ENCODE peak calls at places on chromosomes 13 and 19, in ten cellular contexts. W is activated effector memory CD4-positive, alpha-beta T cell treated with Interleukin-2 at 50 U/mL for 16 hours; U is PC-3; X is retinal pigment epithelial cell; Y is activated CD8-positive, alpha-beta memory T cell treated with anti-CD3 and anti-CD28 coated beads for 48 hours; Z is AG10803; M is iris pigment epithelial cell; E is C1 segment of cervical spinal cord; N is kidney glomerular epithelial cell; V is CD8-positive, alpha-beta memory T cell. Q is an unnamed sample.

GRCh38 chr19:33767898-33768413 is 28.7 kb upstream of the KCTD15 start:
- DNase-seq in W (no peak), E (no peak), V (no peak), Z (no peak), N (no peak), Y (no peak), X (no peak), M (peak), U (peak), Q (no peak)

GRCh38 chr13:50651916-50652315 is 191.6 kb downstream of the DLEU7 start:
- DNase-seq in Y (no peak), W (no peak), U (no peak), N (no peak), E (no peak), Z (no peak), V (no peak), M (no peak), X (no peak), Q (no peak)

GRCh38 chr19:14383556-14383897 is 2.3 kb downstream of the ADGRE5 start:
- DNase-seq in W (no peak), U (peak), V (no peak), X (no peak), E (no peak), Z (peak), M (no peak), Y (no peak), N (no peak), Q (no peak)

GRCh38 chr13:109762791-109763190 is 23.6 kb downstream of the IRS2 start:
- DNase-seq in E (no peak), X (no peak), U (no peak), N (no peak), Z (no peak), Y (no peak), W (no peak), M (no peak), V (no peak), Q (no peak)

GRCh38 chr13:83880275-83881027 is 1.8 kb downstream of the SLITRK1 start:
- DNase-seq in Z (no peak), M (no peak), W (no peak), X (no peak), E (no peak), Y (no peak), U (no peak), V (no peak), N (no peak), Q (peak)

GRCh38 chr19:51901860-51902259 is 3.0 kb downstream of the ZNF649 start:
- DNase-seq in U (no peak), W (no peak), V (no peak), M (peak), N (no peak), X (no peak), E (no peak), Y (no peak), Z (no peak), Q (no peak)

GRCh38 chr13:99556867-99557443 is 55.7 kb downstream of the TM9SF2 start:
- DNase-seq in E (no peak), W (no peak), N (no peak), Z (no peak), Y (no peak), U (no peak), V (no peak), M (no peak), X (no peak), Q (no peak)

GRCh38 chr19:19946226-19946625 is 45.5 kb downstream of the ZNF93 start:
- DNase-seq in X (no peak), W (no peak), N (no peak), M (no peak), U (no peak), Y (no peak), Z (no peak), E (no peak), V (no peak), Q (no peak)

GRCh38 chr13:109789262-109789661 is 2.9 kb upstream of the IRS2 start:
- DNase-seq in N (no peak), E (no peak), M (no peak), Y (no peak), Z (no peak), V (no peak), U (no peak), X (no peak), W (no peak), Q (no peak)

GRCh38 chr19:49318296-49318695 is 6.7 kb downstream of the SLC6A16 start:
- DNase-seq in Y (no peak), Z (no peak), M (no peak), V (no peak), X (no peak), N (no peak), W (no peak), E (no peak), U (no peak), Q (no peak)

Q was measured in hippocampal formation.